ENCODE peak calls at places on chromosomes 5 and 9, in five cellular contexts. One of them, this sample, is unnamed.

GRCh38 chr5:75510417-75510835 is 1.0 kb downstream of the CERT1 start:
- DNase-seq in K562: peak; percentile 50
- DNase-seq in GM23338: no peak
- DNase-seq in HepG2: peak; percentile 6
- DNase-seq in A549: no peak
- DNase-seq in this sample: no peak

GRCh38 chr9:109780453-109781033 is 545 bp downstream of the PALM2AKAP2 start:
- DNase-seq in HepG2: no peak
- DNase-seq in K562: no peak
- DNase-seq in A549: no peak
- DNase-seq in GM23338: peak; percentile 39
- DNase-seq in this sample: no peak

GRCh38 chr5:158754018-158754514 is 345.6 kb downstream of the EBF1 start:
- DNase-seq in HepG2: no peak
- DNase-seq in GM23338: no peak
- DNase-seq in A549: no peak
- DNase-seq in K562: no peak
- DNase-seq in this sample: no peak

GRCh38 chr5:91079037-91079436 is 304.1 kb downstream of the ARRDC3 start:
- DNase-seq in HepG2: no peak
- DNase-seq in K562: no peak
- DNase-seq in A549: no peak
- DNase-seq in GM23338: no peak
- DNase-seq in this sample: peak; percentile 20

GRCh38 chr9:129677456-129677855 is 12.0 kb downstream of the PRRX2 start:
- DNase-seq in K562: no peak
- DNase-seq in GM23338: no peak
- DNase-seq in HepG2: no peak
- DNase-seq in A549: no peak
- DNase-seq in this sample: no peak

GRCh38 chr5:171412186-171412585 is 7.3 kb upstream of the FGF18 start:
- DNase-seq in HepG2: no peak
- DNase-seq in A549: no peak
- DNase-seq in K562: no peak
- DNase-seq in GM23338: no peak
- DNase-seq in this sample: no peak

GRCh38 chr5:125298711-125299379 is 552.4 kb upstream of the ZNF608 start:
- DNase-seq in K562: no peak
- DNase-seq in HepG2: no peak
- DNase-seq in A549: no peak
- DNase-seq in GM23338: no peak
- DNase-seq in this sample: no peak

GRCh38 chr5:160096178-160096577 is 23.1 kb downstream of the PWWP2A start:
- DNase-seq in K562: no peak
- DNase-seq in HepG2: no peak
- DNase-seq in A549: no peak
- DNase-seq in GM23338: no peak
- DNase-seq in this sample: no peak

GRCh38 chr9:108436470-108436869 is 419.3 kb downstream of the ACTL7B start:
- DNase-seq in A549: no peak
- DNase-seq in HepG2: no peak
- DNase-seq in K562: no peak
- DNase-seq in GM23338: no peak
- DNase-seq in this sample: no peak

GRCh38 chr9:101458955-101459631 is 23.5 kb upstream of the ALDOB start:
- DNase-seq in A549: peak; percentile 58
- DNase-seq in GM23338: peak; percentile 92
- DNase-seq in HepG2: peak; percentile 86
- DNase-seq in K562: peak; percentile 70
- DNase-seq in this sample: no peak

GRCh38 chr9:114055061-114055460 is 23.0 kb downstream of the AMBP start:
- DNase-seq in HepG2: no peak
- DNase-seq in A549: no peak
- DNase-seq in GM23338: no peak
- DNase-seq in K562: no peak
- DNase-seq in this sample: no peak

DNA sequence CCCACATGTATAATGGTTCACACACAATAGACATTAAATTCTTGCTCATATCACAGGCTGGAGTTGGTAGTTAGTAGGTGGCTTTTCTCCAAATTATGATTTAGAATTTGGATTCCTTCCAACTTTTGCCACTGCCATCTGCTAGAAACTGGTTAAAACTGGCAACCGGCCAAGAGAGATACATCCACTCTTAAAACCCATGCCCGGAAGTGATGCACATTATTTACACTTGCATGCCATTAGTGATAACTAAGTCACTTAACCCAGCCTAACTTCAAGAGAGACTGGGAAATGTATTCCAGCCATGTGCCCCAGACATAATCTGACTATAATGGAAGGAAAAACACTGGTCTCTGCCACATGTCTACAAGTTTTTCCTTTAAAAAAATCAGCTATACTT is 395.7 kb upstream of the SEMA6A start:
- DNase-seq in A549: no peak
- DNase-seq in GM23338: no peak
- DNase-seq in HepG2: no peak
- DNase-seq in K562: no peak
- DNase-seq in this sample: no peak
- TF ChIP-seq JUNB in A549: no peak
- TF ChIP-seq JUNB in GM23338: no peak
- TF ChIP-seq JUNB in HepG2: no peak
- TF ChIP-seq JUNB in K562: no peak
- TF ChIP-seq JUNB in this sample: no peak

DNA sequence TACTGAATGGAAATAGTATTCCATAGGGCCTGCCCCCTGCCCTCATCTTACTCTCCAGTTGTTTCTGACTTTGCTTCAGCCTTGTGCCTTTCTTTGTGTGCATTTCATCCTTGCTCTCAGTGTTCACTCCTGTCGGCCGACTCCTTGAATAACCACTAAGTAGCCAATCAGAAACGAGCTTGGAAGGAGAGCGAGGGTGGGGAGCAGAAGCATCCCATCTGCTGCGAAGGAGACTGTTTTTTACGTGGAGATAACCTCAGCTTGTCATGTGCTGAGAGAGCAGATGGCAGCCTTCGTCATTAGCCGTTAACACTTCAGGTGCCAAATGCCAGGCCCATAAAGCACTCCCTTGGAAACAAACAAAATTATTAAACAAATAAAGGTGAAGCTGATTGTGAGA is 45.4 kb upstream of the CFAP157 start:
- DNase-seq in GM23338: peak; percentile 49
- DNase-seq in HepG2: no peak
- DNase-seq in A549: no peak
- DNase-seq in K562: no peak
- DNase-seq in this sample: no peak
- TF ChIP-seq JUNB in GM23338: no peak
- TF ChIP-seq JUNB in HepG2: no peak
- TF ChIP-seq JUNB in A549: no peak
- TF ChIP-seq JUNB in K562: no peak
- TF ChIP-seq JUNB in this sample: no peak

GRCh38 chr5:176769911-176770310 is 40.4 kb upstream of the UNC5A start:
- DNase-seq in HepG2: no peak
- DNase-seq in A549: no peak
- DNase-seq in GM23338: no peak
- DNase-seq in K562: no peak
- DNase-seq in this sample: no peak
- TF ChIP-seq JUNB in HepG2: no peak
- TF ChIP-seq JUNB in A549: no peak
- TF ChIP-seq JUNB in GM23338: no peak
- TF ChIP-seq JUNB in K562: no peak
- TF ChIP-seq JUNB in this sample: no peak

DNA sequence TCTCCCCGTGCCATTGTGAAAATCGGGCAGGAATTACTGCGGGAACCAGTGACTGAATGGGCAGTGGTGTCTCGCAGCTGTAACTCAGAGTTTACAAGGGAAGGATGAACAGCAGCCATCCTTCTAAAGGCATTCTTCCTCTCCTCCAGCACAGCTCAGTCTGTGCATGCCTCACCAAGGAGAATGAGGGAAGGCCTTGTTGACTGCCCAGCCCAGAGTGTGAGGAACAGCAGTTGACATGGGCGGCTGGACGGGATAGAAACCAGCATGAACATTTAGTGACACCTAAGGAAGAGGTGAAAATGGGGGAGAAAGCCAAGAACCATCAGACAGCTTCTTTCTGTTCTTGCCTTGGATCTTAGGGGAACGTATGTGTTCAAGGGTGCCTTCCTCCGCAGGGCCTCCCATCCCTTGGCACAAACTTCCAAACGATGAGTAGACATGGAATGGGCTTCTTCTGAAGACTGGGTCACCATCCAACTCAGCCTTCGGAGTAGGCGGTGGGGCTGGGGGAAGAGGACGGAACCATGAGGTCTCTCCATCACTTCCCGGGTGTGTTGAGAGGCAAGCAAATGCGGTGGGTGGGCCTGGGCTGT is 887 bp upstream of the PDE8B start:
- DNase-seq in K562: no peak
- DNase-seq in GM23338: no peak
- DNase-seq in A549: no peak
- DNase-seq in HepG2: no peak
- DNase-seq in this sample: no peak
- TF ChIP-seq JUNB in K562: no peak
- TF ChIP-seq JUNB in GM23338: no peak
- TF ChIP-seq JUNB in A549: no peak
- TF ChIP-seq JUNB in HepG2: no peak
- TF ChIP-seq JUNB in this sample: no peak

GRCh38 chr9:3912260-3912659 is 386.5 kb upstream of the RFX3 start:
- DNase-seq in GM23338: no peak
- DNase-seq in HepG2: no peak
- DNase-seq in A549: no peak
- DNase-seq in K562: no peak
- DNase-seq in this sample: no peak

GRCh38 chr9:3920586-3921582 is 379.0 kb downstream of the GLIS3 start:
- DNase-seq in K562: no peak
- DNase-seq in HepG2: peak; percentile 83
- DNase-seq in GM23338: no peak
- DNase-seq in A549: no peak
- DNase-seq in this sample: no peak

GRCh38 chr9:3916420-3916819 is 383.4 kb downstream of the GLIS3 start:
- DNase-seq in GM23338: no peak
- DNase-seq in K562: no peak
- DNase-seq in A549: no peak
- DNase-seq in HepG2: no peak
- DNase-seq in this sample: no peak

GRCh38 chr9:3912817-3913216 is 387.0 kb upstream of the RFX3 start:
- DNase-seq in A549: no peak
- DNase-seq in GM23338: no peak
- DNase-seq in K562: no peak
- DNase-seq in HepG2: no peak
- DNase-seq in this sample: no peak

GRCh38 chr9:3916984-3917383 is 382.9 kb downstream of the GLIS3 start:
- DNase-seq in HepG2: no peak
- DNase-seq in K562: no peak
- DNase-seq in GM23338: no peak
- DNase-seq in A549: no peak
- DNase-seq in this sample: no peak
- TF ChIP-seq JUNB in HepG2: no peak
- TF ChIP-seq JUNB in K562: no peak
- TF ChIP-seq JUNB in GM23338: no peak
- TF ChIP-seq JUNB in A549: no peak
- TF ChIP-seq JUNB in this sample: no peak

DNA sequence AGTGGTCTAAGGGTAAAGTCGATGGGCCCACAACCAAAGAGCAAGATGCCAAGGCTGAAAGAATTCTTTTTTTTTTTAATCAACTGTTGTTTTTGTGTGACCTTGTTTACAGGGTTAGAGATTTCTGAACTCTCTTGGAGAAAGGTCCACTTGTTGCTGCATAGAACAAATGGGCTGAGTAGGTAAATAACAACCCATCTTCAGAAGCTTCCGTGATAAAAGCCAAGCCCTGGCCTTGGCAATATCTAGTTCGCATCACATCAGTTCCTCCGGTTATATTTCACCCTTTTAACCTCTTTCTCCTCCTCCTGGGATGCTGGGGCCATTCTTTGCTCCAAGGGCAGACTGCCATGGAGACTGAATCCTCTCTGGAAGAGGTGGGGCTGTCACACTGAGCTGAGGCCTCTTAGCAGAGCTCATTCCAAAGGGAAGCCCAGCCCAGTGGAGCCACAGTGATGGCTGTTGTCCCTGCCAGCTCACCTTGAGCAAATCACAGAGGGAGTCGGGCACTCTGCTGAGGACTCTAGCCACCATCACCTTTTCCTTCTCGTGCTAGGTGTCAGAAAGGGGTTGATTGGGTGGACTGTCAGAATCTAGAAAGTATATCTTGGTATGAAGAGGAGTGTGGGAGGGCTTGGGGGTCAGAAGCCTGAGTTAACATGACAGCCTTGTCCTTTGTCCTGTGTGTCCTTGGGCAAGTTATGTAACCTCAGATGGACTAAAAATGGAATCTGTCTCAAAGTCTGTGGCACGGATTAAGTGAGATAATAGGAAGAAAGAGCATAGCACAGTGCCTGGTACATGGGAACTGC is 17.9 kb downstream of the ANKRD55 start:
- DNase-seq in GM23338: no peak
- DNase-seq in HepG2: peak; percentile 78
- DNase-seq in A549: no peak
- DNase-seq in K562: no peak
- DNase-seq in this sample: no peak
- TF ChIP-seq JUNB in GM23338: no peak
- TF ChIP-seq JUNB in HepG2: no peak
- TF ChIP-seq JUNB in A549: no peak
- TF ChIP-seq JUNB in K562: no peak
- TF ChIP-seq JUNB in this sample: no peak

GRCh38 chr9:70488793-70489105 is 74.3 kb upstream of the KLF9 start:
- DNase-seq in K562: peak; percentile 15
- DNase-seq in GM23338: no peak
- DNase-seq in HepG2: no peak
- DNase-seq in A549: no peak
- DNase-seq in this sample: no peak

GRCh38 chr9:70488098-70488792 is 73.8 kb upstream of the KLF9 start:
- DNase-seq in HepG2: no peak
- DNase-seq in K562: no peak
- DNase-seq in A549: no peak
- DNase-seq in GM23338: no peak
- DNase-seq in this sample: no peak

GRCh38 chr9:70486127-70486526 is 71.7 kb upstream of the KLF9 start:
- DNase-seq in K562: no peak
- DNase-seq in GM23338: no peak
- DNase-seq in A549: no peak
- DNase-seq in HepG2: no peak
- DNase-seq in this sample: no peak

GRCh38 chr9:70484232-70485130 is 70.0 kb upstream of the KLF9 start:
- DNase-seq in HepG2: peak; percentile 59
- DNase-seq in GM23338: peak; percentile 84
- DNase-seq in A549: peak; percentile 86
- DNase-seq in K562: peak; percentile 85
- DNase-seq in this sample: no peak

DNA sequence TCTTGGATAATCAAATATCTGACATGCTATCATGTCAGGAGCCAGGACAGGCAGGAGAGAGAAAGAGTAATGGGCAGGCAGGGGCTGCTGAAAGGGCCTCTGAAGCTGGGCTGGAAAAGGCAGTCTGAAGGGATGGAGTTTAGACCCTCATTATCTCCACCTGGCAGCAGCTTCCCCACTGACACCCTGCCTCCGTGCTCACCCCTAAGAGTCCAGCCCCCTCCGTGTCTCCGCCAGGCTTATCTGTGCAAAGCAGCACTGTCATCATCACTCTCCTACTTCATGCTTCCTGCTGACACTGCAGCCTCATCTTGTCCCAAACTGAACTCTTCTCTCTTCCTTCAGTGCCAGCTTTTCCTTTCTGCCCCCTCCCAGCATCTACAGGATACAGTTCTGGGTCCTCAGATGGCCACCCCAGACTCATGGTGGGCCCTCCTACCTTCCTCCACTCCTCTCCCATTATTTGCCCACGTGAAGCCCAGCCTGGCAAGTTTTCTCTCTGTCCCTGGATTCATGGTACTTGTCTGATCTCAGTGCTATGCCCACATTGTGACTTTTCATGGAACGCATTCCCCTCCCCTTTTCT is 70.9 kb upstream of the KLF9 start:
- DNase-seq in GM23338: no peak
- DNase-seq in K562: peak; percentile 94
- DNase-seq in HepG2: no peak
- DNase-seq in A549: no peak
- DNase-seq in this sample: no peak
- TF ChIP-seq JUNB in GM23338: no peak
- TF ChIP-seq JUNB in K562: no peak
- TF ChIP-seq JUNB in HepG2: no peak
- TF ChIP-seq JUNB in A549: no peak
- TF ChIP-seq JUNB in this sample: no peak

This sample was measured in GM12878.